ENCODE peak calls at places on chromosomes 4 and X, in ten cellular contexts. N is H1, S is endodermal cell, H is heart left ventricle, P is Caco-2, Y is skeletal muscle cell, O is K562, M is prostate gland, Q is SK-N-SH, B is Peyer's patch. X is an unnamed sample.

GRCh38 chr4:20026456-20026855 is 225.2 kb upstream of the SLIT2 start:
- DNase-seq in N (no peak), S (no peak), H (no peak), P (no peak), Y (no peak), O (no peak), M (no peak), Q (no peak), B (no peak), X (peak)

GRCh38 chr4:112178731-112179130 is 33.5 kb downstream of the FAM241A start:
- DNase-seq in N (no peak), S (no peak), H (no peak), P (no peak), Y (no peak), O (no peak), M (no peak), Q (no peak), B (no peak), X (no peak)

GRCh38 chrX:47351706-47352105 is 18.7 kb upstream of the ZNF157 start:
- DNase-seq in N (no peak), S (no peak), H (no peak), P (no peak), Y (no peak), O (no peak), M (no peak), Q (no peak), B (no peak), X (no peak)

GRCh38 chr4:165198329-165198728 is 9.0 kb upstream of the KLHL2 start:
- DNase-seq in N (no peak), S (no peak), H (no peak), P (no peak), Y (no peak), O (no peak), M (no peak), Q (no peak), B (no peak), X (no peak)

GRCh38 chrX:19776753-19777152 is 110.6 kb downstream of the SH3KBP1 start:
- DNase-seq in N (no peak), S (no peak), H (no peak), P (no peak), Y (no peak), O (no peak), M (no peak), Q (no peak), B (no peak), X (no peak)

GRCh38 chr4:174334628-174335027 is 50.9 kb downstream of the CEP44 start:
- DNase-seq in N (no peak), S (no peak), H (no peak), P (no peak), Y (no peak), O (no peak), M (no peak), Q (no peak), B (no peak), X (no peak)

GRCh38 chr4:7425591-7426468 is 8.9 kb downstream of the PSAPL1 start:
- DNase-seq in N (no peak), S (peak), H (peak), P (peak), Y (no peak), O (no peak), M (no peak), Q (peak), B (no peak), X (no peak)

GRCh38 chrX:18582910-18583493 is 88.9 kb downstream of the RS1 start:
- DNase-seq in N (no peak), S (no peak), H (no peak), P (no peak), Y (no peak), O (no peak), M (no peak), Q (peak), B (no peak), X (no peak)

GRCh38 chrX:14546190-14546589 is 16.9 kb downstream of the GLRA2 start:
- DNase-seq in N (no peak), S (no peak), H (no peak), P (no peak), Y (no peak), O (no peak), M (no peak), Q (no peak), B (no peak), X (no peak)

GRCh38 chr4:184734758-184735157 is 862 bp upstream of the CENPU start:
- DNase-seq in N (no peak), S (no peak), H (no peak), P (no peak), Y (no peak), O (no peak), M (no peak), Q (no peak), B (no peak), X (no peak)

GRCh38 chr4:148653681-148654080 is 211.5 kb upstream of the NR3C2 start:
- DNase-seq in N (no peak), S (no peak), H (no peak), P (no peak), Y (no peak), O (no peak), M (no peak), Q (no peak), B (no peak), X (no peak)

GRCh38 chr4:137949746-137950145 is 292.4 kb downstream of the SLC7A11 start:
- DNase-seq in N (no peak), S (no peak), H (no peak), P (no peak), Y (no peak), O (no peak), M (no peak), Q (no peak), B (no peak), X (no peak)

DNA sequence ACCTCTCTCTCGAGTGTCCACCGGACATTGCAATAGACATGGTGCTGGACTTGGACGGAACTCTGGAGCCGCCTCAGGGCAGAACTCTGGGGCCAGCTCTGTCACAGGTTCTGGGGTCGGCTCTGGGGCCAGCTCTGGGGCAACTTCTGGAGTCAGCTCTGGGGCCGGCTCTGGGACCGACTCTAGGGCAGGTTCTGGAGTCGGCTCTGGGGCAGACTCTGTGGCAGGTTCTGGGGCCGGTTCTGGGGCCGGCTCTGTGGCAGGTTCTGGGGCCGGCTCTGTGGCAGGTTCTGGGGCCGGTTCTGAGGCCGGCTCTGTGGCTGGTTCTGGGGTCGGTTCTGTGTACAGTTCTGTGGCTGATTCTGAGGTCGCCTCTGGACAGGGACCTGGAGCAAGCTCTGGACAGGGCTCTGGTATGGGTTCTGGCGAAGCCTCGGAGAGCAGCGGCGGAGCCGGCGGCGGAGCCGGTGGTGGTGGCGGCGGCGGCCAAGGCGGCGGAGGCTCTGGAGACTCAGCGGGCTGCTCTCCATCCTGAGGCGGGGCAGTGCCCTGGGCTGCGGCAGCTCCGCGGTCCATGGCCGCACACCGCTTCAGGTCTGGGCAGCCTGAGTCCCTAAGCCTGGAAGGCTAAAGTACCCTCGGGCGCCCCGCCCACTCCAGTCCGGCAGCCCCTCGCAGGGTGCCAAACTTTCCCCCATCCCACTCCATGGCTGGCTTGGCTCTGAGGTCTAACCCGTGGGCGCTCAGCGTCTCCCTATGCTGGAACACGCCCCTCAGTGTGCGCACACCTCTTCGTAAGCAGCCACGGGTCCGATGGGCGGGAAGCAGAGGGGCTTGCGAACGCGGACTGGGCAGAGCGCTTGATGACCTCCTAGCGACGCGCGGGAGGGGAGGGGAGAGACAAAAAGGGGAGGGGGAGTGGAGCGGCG is at the start of gene DGKK:
- DNase-seq in N (no peak), S (peak), H (peak), P (peak), Y (no peak), O (no peak), M (no peak), Q (peak), B (no peak), X (no peak)
- H3K4me3 ChIP-seq in N (peak), S (no peak), H (no peak), P (peak), Y (no peak), O (no peak), M (no peak), Q (no peak), B (no peak), X (no peak)

GRCh38 chrX:74537011-74537390 is 77.4 kb downstream of the RLIM start:
- DNase-seq in N (no peak), S (peak), H (no peak), P (no peak), Y (no peak), O (no peak), M (no peak), Q (no peak), B (no peak), X (no peak)
- H3K4me3 ChIP-seq in N (peak), S (peak), H (no peak), P (peak), Y (peak), O (no peak), M (peak), Q (peak), B (peak), X (peak)

GRCh38 chr4:134078230-134078914 is 123.2 kb downstream of the PABPC4L start:
- DNase-seq in N (no peak), S (no peak), H (no peak), P (no peak), Y (no peak), O (no peak), M (no peak), Q (no peak), B (no peak), X (no peak)
- H3K4me3 ChIP-seq in N (no peak), S (no peak), H (no peak), P (no peak), Y (no peak), O (no peak), M (no peak), Q (no peak), B (no peak), X (no peak)

GRCh38 chr4:2059034-2059725 is at the start of gene NAT8L:
- DNase-seq in N (no peak), S (peak), H (peak), P (no peak), Y (no peak), O (peak), M (no peak), Q (peak), B (no peak), X (no peak)
- H3K4me3 ChIP-seq in N (peak), S (no peak), H (no peak), P (peak), Y (peak), O (peak), M (peak), Q (no peak), B (peak), X (peak)

GRCh38 chrX:17564689-17565409 is 172.4 kb upstream of the SCML1 start:
- DNase-seq in N (no peak), S (no peak), H (no peak), P (no peak), Y (no peak), O (no peak), M (no peak), Q (no peak), B (no peak), X (no peak)

GRCh38 chrX:17560385-17560784 is 176.9 kb upstream of the SCML1 start:
- DNase-seq in N (no peak), S (no peak), H (no peak), P (no peak), Y (no peak), O (no peak), M (no peak), Q (no peak), B (no peak), X (no peak)

GRCh38 chrX:17563515-17563914 is 173.8 kb upstream of the SCML1 start:
- DNase-seq in N (no peak), S (no peak), H (no peak), P (no peak), Y (no peak), O (no peak), M (no peak), Q (no peak), B (no peak), X (peak)

GRCh38 chrX:17563076-17563475 is 174.2 kb upstream of the SCML1 start:
- DNase-seq in N (no peak), S (no peak), H (no peak), P (no peak), Y (no peak), O (no peak), M (no peak), Q (no peak), B (no peak), X (no peak)

DNA sequence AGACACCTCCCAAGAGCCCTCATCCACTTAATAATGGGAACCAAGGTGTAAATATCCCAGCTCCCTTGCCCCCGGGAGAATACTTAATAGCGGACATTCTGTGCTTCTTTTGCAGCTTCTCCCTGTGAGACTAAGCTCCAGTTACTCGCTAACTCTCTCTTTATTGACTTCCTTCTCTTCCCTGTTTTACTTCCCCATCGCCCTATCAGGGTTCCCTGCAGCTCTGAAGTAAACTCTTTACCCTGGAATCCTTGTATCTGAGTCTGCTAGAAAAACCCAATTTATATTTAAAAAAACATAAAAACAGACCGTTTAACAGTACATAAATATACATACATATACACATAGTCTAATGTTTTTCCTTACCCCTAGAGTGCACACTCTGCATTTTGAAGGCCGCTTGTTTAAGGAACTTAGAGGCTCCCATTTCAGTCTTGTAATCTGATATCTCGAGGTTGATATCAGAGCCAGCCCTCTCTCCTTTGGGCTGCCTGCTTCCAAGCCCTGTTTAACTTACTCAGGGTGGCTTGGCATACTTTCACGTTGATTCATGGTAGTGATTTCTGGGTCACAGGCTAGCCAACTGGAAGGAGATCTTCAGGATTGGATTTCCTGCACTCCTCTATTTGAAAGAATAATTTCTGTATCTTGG is 177.4 kb upstream of the SCML1 start:
- DNase-seq in N (no peak), S (no peak), H (no peak), P (no peak), Y (peak), O (no peak), M (peak), Q (no peak), B (no peak), X (peak)
- H3K4me3 ChIP-seq in N (peak), S (no peak), H (no peak), P (no peak), Y (no peak), O (no peak), M (no peak), Q (no peak), B (no peak), X (no peak)

DNA sequence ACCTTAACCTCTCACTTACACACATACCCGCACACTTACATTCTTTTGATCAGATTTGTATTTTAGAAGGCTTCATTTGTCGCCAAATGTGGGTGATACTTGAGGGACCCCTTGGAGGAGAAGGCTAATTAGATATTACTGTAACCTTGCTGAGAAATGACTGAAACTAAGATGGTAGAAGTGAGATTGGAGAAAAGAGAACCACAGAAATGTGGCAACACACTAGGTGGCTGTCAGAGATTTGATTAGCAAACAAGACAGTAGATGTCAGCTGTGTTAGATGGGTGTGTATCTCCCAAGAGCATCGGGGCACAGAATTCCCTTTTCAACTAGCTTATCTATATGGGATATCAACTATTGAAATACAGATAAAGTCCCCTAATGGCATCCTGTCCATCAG is 149.3 kb upstream of the FABP2 start:
- DNase-seq in N (no peak), S (no peak), H (no peak), P (no peak), Y (no peak), O (no peak), M (no peak), Q (no peak), B (no peak), X (no peak)
- H3K4me3 ChIP-seq in N (no peak), S (no peak), H (no peak), P (no peak), Y (no peak), O (no peak), M (no peak), Q (no peak), B (no peak), X (no peak)

GRCh38 chr4:153295131-153295755 is 49.2 kb upstream of the MND1 start:
- DNase-seq in N (no peak), S (no peak), H (no peak), P (no peak), Y (no peak), O (peak), M (no peak), Q (no peak), B (no peak), X (no peak)
- H3K4me3 ChIP-seq in N (no peak), S (no peak), H (no peak), P (no peak), Y (no peak), O (no peak), M (no peak), Q (no peak), B (no peak), X (no peak)

GRCh38 chrX:134669378-134670098 is 11.3 kb upstream of the PLAC1 start:
- DNase-seq in N (no peak), S (no peak), H (no peak), P (no peak), Y (peak), O (no peak), M (no peak), Q (peak), B (no peak), X (no peak)
- H3K4me3 ChIP-seq in N (no peak), S (no peak), H (no peak), P (no peak), Y (no peak), O (no peak), M (no peak), Q (no peak), B (no peak), X (no peak)

DNA sequence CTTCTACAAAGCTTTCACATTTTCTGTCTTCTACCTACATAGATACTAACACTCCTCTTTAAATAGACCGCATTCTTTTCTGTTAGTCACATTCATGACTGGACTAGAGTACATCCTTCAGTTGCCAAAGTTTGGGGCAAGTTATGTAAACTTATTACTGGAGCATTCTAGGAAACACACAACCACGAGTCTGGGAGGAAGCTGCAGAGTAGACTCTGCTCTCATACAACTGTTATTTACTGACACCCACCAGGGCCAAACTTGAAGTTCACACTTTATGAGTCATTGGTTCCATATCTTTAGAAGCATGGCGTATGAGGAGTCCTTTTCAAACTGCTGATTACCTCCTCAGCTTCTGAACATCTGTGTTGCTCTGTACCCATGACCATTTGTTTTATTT is 87.0 kb downstream of the RNF150 start:
- DNase-seq in N (no peak), S (no peak), H (no peak), P (no peak), Y (peak), O (peak), M (no peak), Q (no peak), B (no peak), X (peak)
- H3K4me3 ChIP-seq in N (no peak), S (no peak), H (no peak), P (no peak), Y (no peak), O (no peak), M (no peak), Q (no peak), B (no peak), X (no peak)

DNA sequence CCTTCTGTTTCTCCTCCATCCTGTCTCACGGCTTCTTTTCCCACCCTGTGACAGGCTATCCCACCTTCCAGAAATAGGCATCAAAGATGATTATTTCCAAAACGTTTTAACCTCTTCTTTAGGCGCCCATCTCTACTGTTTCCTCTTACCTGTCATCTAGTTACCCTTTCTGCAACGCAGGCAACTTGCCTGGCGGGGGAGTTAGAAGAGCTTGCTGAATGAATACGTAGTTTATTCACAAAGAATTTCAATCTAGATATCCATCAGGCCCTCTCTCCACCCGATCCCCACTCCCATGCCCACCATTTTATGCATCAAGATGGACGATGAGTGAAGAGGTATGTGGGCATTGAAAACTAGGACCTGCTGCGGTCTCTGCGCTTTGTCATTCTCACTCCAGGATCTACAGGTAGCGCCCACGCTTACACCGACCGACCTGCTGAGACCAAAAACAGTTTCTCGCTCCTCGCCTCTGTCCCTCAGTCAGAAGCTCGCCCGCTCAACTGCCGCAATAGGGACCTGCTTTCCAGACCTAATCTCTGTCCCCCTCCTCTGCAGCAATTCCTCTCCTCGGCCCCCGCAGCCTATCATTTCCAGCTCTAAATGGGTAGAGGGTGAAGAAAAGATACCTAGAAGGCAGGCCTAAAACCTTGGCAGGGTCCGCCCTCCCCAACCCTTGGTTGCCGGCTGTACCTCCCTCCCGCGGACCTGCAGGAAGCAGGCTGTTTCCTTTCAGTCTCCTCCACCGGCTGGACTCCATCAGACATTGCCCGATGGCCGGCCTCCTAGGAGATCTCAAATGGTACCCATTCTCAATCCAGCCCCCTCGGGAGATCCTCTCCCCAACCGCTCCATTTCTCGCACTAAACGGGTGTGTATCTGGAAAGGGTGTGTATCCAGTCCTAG is 624 bp downstream of the BEX5 start:
- DNase-seq in N (no peak), S (no peak), H (no peak), P (no peak), Y (no peak), O (no peak), M (peak), Q (peak), B (peak), X (no peak)
- H3K4me3 ChIP-seq in N (no peak), S (peak), H (no peak), P (no peak), Y (peak), O (peak), M (peak), Q (peak), B (peak), X (peak)

X was measured in astrocyte of the cerebellum.